ENCODE peak calls at places on chromosomes 7 and 10, in four cellular contexts. One of them, this sample, is unnamed.

GRCh38 chr10:56449770-56450169 is 88.7 kb upstream of the ZWINT start:
- DNase-seq in GM12878: no peak
- DNase-seq in K562: no peak
- DNase-seq in GM12891: no peak
- DNase-seq in this sample: no peak

GRCh38 chr7:78167825-78168224 is 369.3 kb downstream of the PHTF2 start:
- DNase-seq in K562: no peak
- DNase-seq in GM12891: no peak
- DNase-seq in GM12878: no peak
- DNase-seq in this sample: no peak

GRCh38 chr7:40888499-40888898 is 753.7 kb downstream of the SUGCT start:
- DNase-seq in K562: no peak
- DNase-seq in GM12878: no peak
- DNase-seq in GM12891: no peak
- DNase-seq in this sample: no peak

GRCh38 chr10:124126711-124127385 is 33.5 kb upstream of the CHST15 start:
- DNase-seq in GM12878: no peak
- DNase-seq in GM12891: no peak
- DNase-seq in K562: no peak
- DNase-seq in this sample: no peak

GRCh38 chr7:15015545-15016314 is 113.2 kb upstream of the DGKB start:
- DNase-seq in GM12878: peak
- DNase-seq in K562: peak
- DNase-seq in GM12891: peak
- DNase-seq in this sample: peak

GRCh38 chr7:78601728-78602127 is 803.2 kb downstream of the PHTF2 start:
- DNase-seq in GM12878: no peak
- DNase-seq in K562: no peak
- DNase-seq in GM12891: no peak
- DNase-seq in this sample: no peak

GRCh38 chr10:118046491-118047362 is at the start of gene RAB11FIP2:
- DNase-seq in GM12891: peak
- DNase-seq in K562: peak
- DNase-seq in GM12878: peak
- DNase-seq in this sample: peak

GRCh38 chr7:116030626-116031276 is at the start of gene TFEC:
- DNase-seq in GM12878: no peak
- DNase-seq in GM12891: no peak
- DNase-seq in K562: no peak
- DNase-seq in this sample: peak

GRCh38 chr10:128125416-128125943 is 743 bp downstream of the MKI67 start:
- DNase-seq in GM12878: no peak
- DNase-seq in K562: peak
- DNase-seq in GM12891: no peak
- DNase-seq in this sample: no peak

GRCh38 chr10:26841733-26842317 is 18.9 kb downstream of the ABI1 start:
- DNase-seq in GM12891: no peak
- DNase-seq in GM12878: no peak
- DNase-seq in K562: no peak
- DNase-seq in this sample: no peak

GRCh38 chr10:23146069-23146657 is 45.9 kb upstream of the PTF1A start:
- DNase-seq in GM12878: no peak
- DNase-seq in K562: peak
- DNase-seq in GM12891: no peak
- DNase-seq in this sample: no peak

GRCh38 chr10:15211464-15211979 is 43.0 kb upstream of the NMT2 start:
- DNase-seq in GM12891: no peak
- DNase-seq in K562: no peak
- DNase-seq in GM12878: no peak
- DNase-seq in this sample: no peak

GRCh38 chr7:150465414-150465813 is 15.0 kb downstream of the GIMAP8 start:
- DNase-seq in GM12891: no peak
- DNase-seq in GM12878: no peak
- DNase-seq in K562: no peak
- DNase-seq in this sample: no peak

GRCh38 chr10:129272171-129272570 is 194.9 kb upstream of the MGMT start:
- DNase-seq in K562: no peak
- DNase-seq in GM12891: no peak
- DNase-seq in GM12878: no peak
- DNase-seq in this sample: no peak

GRCh38 chr7:99789441-99790070 is 5.6 kb upstream of the CYP3A4 start:
- DNase-seq in GM12891: no peak
- DNase-seq in K562: no peak
- DNase-seq in GM12878: no peak
- DNase-seq in this sample: no peak

GRCh38 chr10:129085821-129086220 is 381.2 kb upstream of the MGMT start:
- DNase-seq in GM12878: no peak
- DNase-seq in GM12891: no peak
- DNase-seq in K562: no peak
- DNase-seq in this sample: no peak

GRCh38 chr7:92915348-92915747 is 79.0 kb upstream of the CDK6 start:
- DNase-seq in GM12891: no peak
- DNase-seq in K562: peak
- DNase-seq in GM12878: no peak
- DNase-seq in this sample: no peak

GRCh38 chr10:15083674-15084501 is 4.7 kb downstream of the ACBD7 start:
- DNase-seq in GM12891: no peak
- DNase-seq in K562: no peak
- DNase-seq in GM12878: no peak
- DNase-seq in this sample: no peak

DNA sequence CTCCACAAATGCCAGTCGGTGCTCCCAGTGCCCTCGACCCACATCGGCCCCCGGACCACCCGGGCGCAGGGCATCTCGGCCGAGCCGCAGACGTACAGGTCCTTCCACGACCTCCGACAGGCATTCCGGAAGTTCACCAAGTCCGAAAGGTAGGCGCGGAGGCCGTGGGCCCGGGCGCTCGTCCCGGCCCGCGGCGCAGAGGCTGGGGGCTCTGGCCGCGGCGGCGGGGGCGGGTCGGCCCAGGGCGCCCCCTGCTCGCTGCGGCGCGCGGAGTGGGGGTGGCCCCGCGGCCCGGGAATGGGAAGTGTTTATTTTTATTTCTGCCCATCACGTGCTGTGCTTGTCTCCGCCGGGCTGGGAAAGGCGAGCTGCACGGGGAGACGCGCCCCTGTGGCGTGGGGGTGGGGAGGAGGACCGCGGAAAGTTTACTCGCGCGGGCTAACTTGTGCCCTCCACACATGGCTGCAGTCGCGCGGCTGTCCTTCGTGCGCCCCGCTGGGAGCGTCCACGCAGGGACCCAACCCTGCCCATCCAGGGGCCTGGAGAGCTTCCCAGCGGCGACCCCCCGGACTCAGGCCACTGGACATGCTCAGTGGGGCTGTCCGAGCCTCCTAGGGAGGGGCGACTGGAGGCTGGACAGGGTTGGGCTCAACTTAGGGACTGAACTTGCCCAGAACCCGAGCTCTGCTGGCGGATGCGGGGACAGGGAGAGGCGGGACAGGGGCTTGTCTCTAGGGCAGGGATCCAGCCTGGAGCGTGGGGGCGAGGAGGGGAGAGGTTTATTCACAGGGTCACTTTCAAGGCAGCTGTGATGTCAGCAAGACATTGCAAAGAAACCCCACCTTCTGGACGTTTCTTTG is 82.6 kb upstream of the PRKG1 start:
- DNase-seq in GM12891: no peak
- DNase-seq in K562: no peak
- DNase-seq in GM12878: no peak
- DNase-seq in this sample: no peak
- TF ChIP-seq SPI1 in GM12891: no peak
- TF ChIP-seq SPI1 in K562: no peak
- TF ChIP-seq SPI1 in GM12878: no peak
- TF ChIP-seq SPI1 in this sample: no peak

GRCh38 chr7:19249281-19249680 is 104.1 kb upstream of the FERD3L start:
- DNase-seq in GM12891: no peak
- DNase-seq in K562: no peak
- DNase-seq in GM12878: no peak
- DNase-seq in this sample: no peak
- TF ChIP-seq POLR2AphosphoS5 in GM12891: no peak
- TF ChIP-seq POLR2AphosphoS5 in K562: no peak
- TF ChIP-seq POLR2AphosphoS5 in GM12878: no peak
- TF ChIP-seq POLR2AphosphoS5 in this sample: no peak

GRCh38 chr10:72081772-72082590 is 6.4 kb downstream of the SPOCK2 start:
- DNase-seq in K562: no peak
- DNase-seq in GM12891: no peak
- DNase-seq in GM12878: no peak
- DNase-seq in this sample: no peak
- TF ChIP-seq SPI1 in K562: no peak
- TF ChIP-seq SPI1 in GM12891: no peak
- TF ChIP-seq SPI1 in GM12878: no peak
- TF ChIP-seq SPI1 in this sample: no peak

GRCh38 chr10:115827650-115828049 is 445.4 kb downstream of the GFRA1 start:
- DNase-seq in GM12891: no peak
- DNase-seq in GM12878: no peak
- DNase-seq in K562: no peak
- DNase-seq in this sample: no peak

GRCh38 chr10:115829501-115830215 is 443.3 kb downstream of the GFRA1 start:
- DNase-seq in GM12891: no peak
- DNase-seq in GM12878: no peak
- DNase-seq in K562: no peak
- DNase-seq in this sample: no peak

GRCh38 chr10:115830260-115830970 is 442.6 kb downstream of the GFRA1 start:
- DNase-seq in K562: no peak
- DNase-seq in GM12891: no peak
- DNase-seq in GM12878: no peak
- DNase-seq in this sample: no peak

GRCh38 chr10:115826391-115826790 is 446.6 kb downstream of the GFRA1 start:
- DNase-seq in GM12878: no peak
- DNase-seq in K562: no peak
- DNase-seq in GM12891: no peak
- DNase-seq in this sample: no peak

GRCh38 chr10:115827180-115827579 is 445.8 kb downstream of the GFRA1 start:
- DNase-seq in K562: no peak
- DNase-seq in GM12878: no peak
- DNase-seq in GM12891: no peak
- DNase-seq in this sample: no peak
- TF ChIP-seq POLR2AphosphoS5 in K562: no peak
- TF ChIP-seq POLR2AphosphoS5 in GM12878: no peak
- TF ChIP-seq POLR2AphosphoS5 in GM12891: no peak
- TF ChIP-seq POLR2AphosphoS5 in this sample: no peak

GRCh38 chr7:44561481-44561880 is 12.2 kb downstream of the DDX56 start:
- DNase-seq in GM12891: no peak
- DNase-seq in K562: no peak
- DNase-seq in GM12878: no peak
- DNase-seq in this sample: no peak
- TF ChIP-seq SPI1 in GM12891: no peak
- TF ChIP-seq SPI1 in K562: no peak
- TF ChIP-seq SPI1 in GM12878: no peak
- TF ChIP-seq SPI1 in this sample: no peak

GRCh38 chr7:3092468-3092867 is 48.8 kb upstream of the CARD11 start:
- DNase-seq in GM12878: peak
- DNase-seq in K562: no peak
- DNase-seq in GM12891: peak
- DNase-seq in this sample: peak
- TF ChIP-seq POLR2AphosphoS5 in GM12878: peak
- TF ChIP-seq POLR2AphosphoS5 in K562: no peak
- TF ChIP-seq POLR2AphosphoS5 in GM12891: no peak
- TF ChIP-seq POLR2AphosphoS5 in this sample: no peak

GRCh38 chr10:94314913-94315545 is 47.7 kb downstream of the NOC3L start:
- DNase-seq in GM12891: no peak
- DNase-seq in GM12878: no peak
- DNase-seq in K562: no peak
- DNase-seq in this sample: no peak
- TF ChIP-seq SPI1 in GM12891: no peak
- TF ChIP-seq SPI1 in GM12878: no peak
- TF ChIP-seq SPI1 in K562: no peak
- TF ChIP-seq SPI1 in this sample: no peak

GRCh38 chr7:25665346-25665745 is 437.1 kb upstream of the NPVF start:
- DNase-seq in GM12891: no peak
- DNase-seq in GM12878: no peak
- DNase-seq in K562: no peak
- DNase-seq in this sample: no peak
- TF ChIP-seq POLR2AphosphoS5 in GM12891: no peak
- TF ChIP-seq POLR2AphosphoS5 in GM12878: no peak
- TF ChIP-seq POLR2AphosphoS5 in K562: no peak
- TF ChIP-seq POLR2AphosphoS5 in this sample: no peak

DNA sequence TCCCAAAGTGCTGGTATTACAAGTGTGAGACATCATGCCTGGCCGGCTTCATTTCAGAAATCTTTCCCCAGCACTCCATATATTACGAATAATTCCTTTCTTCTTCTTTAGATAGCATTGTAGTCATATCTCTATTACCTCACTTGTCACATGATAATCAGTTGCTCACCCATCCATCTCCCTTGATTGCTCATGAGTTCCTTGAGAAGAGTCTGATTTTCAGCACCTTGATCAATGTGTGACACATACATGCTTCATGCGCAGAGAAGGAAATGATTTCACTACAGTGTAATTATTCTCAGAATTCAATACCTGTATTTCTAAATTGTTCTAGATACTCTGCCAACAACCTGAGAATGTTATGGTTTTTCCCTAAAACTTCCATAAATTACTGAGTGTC is 26.7 kb upstream of the GGCT start:
- DNase-seq in GM12891: no peak
- DNase-seq in K562: no peak
- DNase-seq in GM12878: no peak
- DNase-seq in this sample: no peak
- TF ChIP-seq SPI1 in GM12891: no peak
- TF ChIP-seq SPI1 in K562: no peak
- TF ChIP-seq SPI1 in GM12878: no peak
- TF ChIP-seq SPI1 in this sample: no peak

GRCh38 chr10:71748671-71749191 is 24.6 kb downstream of the VSIR start:
- DNase-seq in GM12878: peak
- DNase-seq in K562: peak
- DNase-seq in GM12891: peak
- DNase-seq in this sample: peak
- TF ChIP-seq POLR2AphosphoS5 in GM12878: no peak
- TF ChIP-seq POLR2AphosphoS5 in K562: no peak
- TF ChIP-seq POLR2AphosphoS5 in GM12891: no peak
- TF ChIP-seq POLR2AphosphoS5 in this sample: peak